ENCODE peak calls at places on chromosome 13, in nine cellular contexts. U is hepatic stellate cell; X is H54; V is AG08396; Z is cardiac muscle cell; N is HFFc6; Y is stimulated activated CD4-positive, alpha-beta T cell treated with anti-CD3 and anti-CD28 coated beads, Interleukin-15, amount 100 ng/mL, for 1 hour; K is aorta; J is neuronal stem cell. T is an unnamed sample.

GRCh38 chr13:51258612-51259358 is 36.6 kb downstream of the FAM124A start:
- DNase-seq in V (no peak), K (peak), J (no peak), N (no peak), Z (peak), Y (no peak), X (no peak), U (no peak), T (no peak)

GRCh38 chr13:28705734-28706133 is 13.0 kb downstream of the SLC46A3 start:
- DNase-seq in J (no peak), N (no peak), Y (no peak), X (no peak), Z (no peak), V (no peak), K (no peak), U (no peak), T (no peak)

GRCh38 chr13:93364166-93364565 is 137.6 kb downstream of the GPC6 start:
- DNase-seq in Z (no peak), K (no peak), V (peak), U (no peak), J (no peak), Y (no peak), X (peak), N (no peak), T (no peak)

GRCh38 chr13:109140777-109141354 is 511.5 kb downstream of the MYO16 start:
- DNase-seq in K (no peak), X (no peak), V (no peak), U (no peak), Y (no peak), J (no peak), N (no peak), Z (no peak), T (no peak)

GRCh38 chr13:20254076-20254475 is 22.0 kb upstream of the GJB6 start:
- DNase-seq in U (no peak), K (no peak), Y (no peak), N (no peak), Z (no peak), J (no peak), X (no peak), V (no peak), T (no peak)

GRCh38 chr13:98285317-98285716 is 108.2 kb upstream of the RNF113B start:
- DNase-seq in N (no peak), Z (no peak), K (no peak), J (no peak), V (no peak), U (no peak), X (no peak), Y (no peak), T (no peak)

GRCh38 chr13:20702530-20702929 is 969 bp upstream of the IL17D start:
- DNase-seq in X (no peak), U (no peak), V (no peak), K (no peak), Z (no peak), Y (no peak), J (no peak), N (no peak), T (no peak)

GRCh38 chr13:68810660-68811059 is 1297.0 kb upstream of the ATXN8OS start:
- DNase-seq in Z (peak), N (no peak), J (peak), X (no peak), V (no peak), K (no peak), U (no peak), Y (no peak), T (no peak)

GRCh38 chr13:110297771-110298170 is 9.2 kb downstream of the COL4A1 start:
- DNase-seq in K (no peak), J (no peak), N (no peak), Y (no peak), X (no peak), U (no peak), Z (no peak), V (no peak), T (no peak)

GRCh38 chr13:99758465-99759162 is 213.0 kb downstream of the ZIC5 start:
- DNase-seq in U (no peak), X (no peak), K (no peak), Z (no peak), V (no peak), N (no peak), Y (no peak), J (no peak), T (no peak)

GRCh38 chr13:75762967-75763366 is 126.8 kb downstream of the LMO7 start:
- DNase-seq in N (no peak), X (no peak), V (no peak), U (no peak), J (no peak), K (no peak), Z (no peak), Y (no peak), T (no peak)

GRCh38 chr13:67369895-67370660 is 139.9 kb upstream of the PCDH9 start:
- DNase-seq in Y (no peak), U (peak), N (peak), K (no peak), X (no peak), Z (no peak), J (no peak), V (no peak), T (peak)

GRCh38 chr13:110352735-110353134 is 45.7 kb downstream of the COL4A2 start:
- DNase-seq in V (no peak), U (no peak), X (no peak), K (no peak), Z (no peak), Y (no peak), N (no peak), J (no peak), T (no peak)

GRCh38 chr13:31588331-31588730 is 151.0 kb upstream of the RXFP2 start:
- DNase-seq in Z (no peak), N (no peak), U (no peak), J (no peak), X (no peak), K (no peak), V (no peak), Y (no peak), T (no peak)

GRCh38 chr13:91357613-91358383 is 10.3 kb downstream of the MIR17HG start:
- DNase-seq in U (no peak), Z (no peak), X (no peak), J (no peak), V (no peak), Y (no peak), K (no peak), N (no peak), T (no peak)

GRCh38 chr13:29500426-29500825 is 95.1 kb downstream of the SLC7A1 start:
- DNase-seq in U (no peak), J (no peak), Y (no peak), Z (no peak), K (no peak), N (no peak), X (no peak), V (no peak), T (no peak)

GRCh38 chr13:78241278-78241919 is 322.8 kb upstream of the EDNRB start:
- DNase-seq in Y (no peak), X (peak), N (peak), Z (peak), V (peak), U (peak), K (no peak), J (peak), T (peak)

GRCh38 chr13:33937373-33938087 is 119.6 kb downstream of the RFC3 start:
- DNase-seq in X (no peak), V (no peak), Y (no peak), Z (peak), N (no peak), K (no peak), U (no peak), J (no peak), T (no peak)

GRCh38 chr13:80035096-80035495 is 305.8 kb downstream of the SPRY2 start:
- DNase-seq in V (no peak), Z (no peak), U (no peak), K (no peak), Y (no peak), J (no peak), X (no peak), N (no peak), T (no peak)

GRCh38 chr13:46373623-46374022 is 13.4 kb downstream of the RUBCNL start:
- DNase-seq in J (no peak), Y (no peak), V (no peak), N (no peak), Z (no peak), U (no peak), K (no peak), X (no peak), T (no peak)

GRCh38 chr13:41137241-41137640 is 4.6 kb upstream of the KBTBD6 start:
- DNase-seq in Z (no peak), X (no peak), Y (no peak), U (no peak), J (no peak), V (no peak), K (no peak), N (no peak), T (no peak)

GRCh38 chr13:23399254-23399796 is 34.2 kb downstream of the SACS start:
- DNase-seq in Z (no peak), U (no peak), N (no peak), V (no peak), J (no peak), K (no peak), X (no peak), Y (no peak), T (no peak)

T was measured in stromal cell of bone marrow.